ENCODE peak calls at places on chromosomes 7 and 10, in five cellular contexts. T is tibial nerve, A is endodermal cell, G is PC-3, M is neural progenitor cell. Y is an unnamed sample.
A peak's percentile ranks its signal among the peaks of the same experiment; 100 is the strongest.

GRCh38 chr10:98255146-98255877 is 12.7 kb downstream of the LOXL4 start:
- DNase-seq in A (peak; percentile 43), T (no peak), M (no peak), G (no peak), Y (no peak)

GRCh38 chr7:48708635-48709034 is 215.7 kb upstream of the CDC14C start:
- DNase-seq in T (no peak), A (peak; percentile 70), M (peak; percentile 68), G (no peak), Y (no peak)

GRCh38 chr7:12257582-12257981 is 46.5 kb downstream of the TMEM106B start:
- DNase-seq in G (peak; percentile 15), T (no peak), M (no peak), A (no peak), Y (peak; percentile 36)

GRCh38 chr10:88555190-88555894 is 27.8 kb downstream of the RNLS start:
- DNase-seq in T (no peak), A (peak; percentile 51), G (no peak), M (no peak), Y (no peak)

GRCh38 chr10:35640474-35640873 is 1.6 kb downstream of the FZD8 start:
- DNase-seq in T (peak; percentile 57), G (peak; percentile 94), M (peak; percentile 92), A (peak; percentile 87), Y (peak; percentile 43)

GRCh38 chr10:4654496-4654895 is 171.5 kb upstream of the AKR1E2 start:
- DNase-seq in T (no peak), G (no peak), A (no peak), M (no peak), Y (no peak)

GRCh38 chr10:72272689-72273409 is 875 bp upstream of the DDIT4 start:
- DNase-seq in G (peak; percentile 59), A (peak; percentile 96), M (peak; percentile 91), T (peak; percentile 84), Y (peak; percentile 94)

GRCh38 chr10:51743146-51743545 is 43.8 kb upstream of the CSTF2T start:
- DNase-seq in G (no peak), M (peak; percentile 49), A (no peak), T (no peak), Y (no peak)

GRCh38 chr10:32890444-32890843 is 67.6 kb downstream of the ITGB1 start:
- DNase-seq in M (no peak), G (no peak), A (peak; percentile 38), T (no peak), Y (no peak)

GRCh38 chr7:158016171-158017087 is 571.2 kb downstream of the PTPRN2 start:
- DNase-seq in M (peak; percentile 77), A (peak; percentile 47), T (no peak), G (no peak), Y (no peak)

GRCh38 chr7:2637505-2638223 is 5.9 kb downstream of the TTYH3 start:
- DNase-seq in G (no peak), T (peak; percentile 38), A (no peak), M (no peak), Y (no peak)

GRCh38 chr7:55174456-55174855 is 155.6 kb downstream of the EGFR start:
- DNase-seq in G (no peak), T (no peak), M (no peak), A (no peak), Y (no peak)

GRCh38 chr10:62650411-62650810 is 154.1 kb upstream of the ADO start:
- DNase-seq in G (no peak), M (no peak), T (no peak), A (no peak), Y (no peak)

GRCh38 chr10:9603972-9604371 is 1413.7 kb upstream of the CELF2 start:
- DNase-seq in M (no peak), G (no peak), T (no peak), A (no peak), Y (no peak)

GRCh38 chr10:70758757-70759514 is 26.2 kb downstream of the TBATA start:
- DNase-seq in T (peak; percentile 64), M (peak; percentile 84), A (peak; percentile 93), G (peak; percentile 97), Y (peak; percentile 69)

GRCh38 chr7:24889611-24890010 is 90.4 kb downstream of the OSBPL3 start:
- DNase-seq in A (no peak), M (no peak), T (no peak), G (no peak), Y (no peak)

GRCh38 chr10:9003122-9003521 is 948.6 kb downstream of the GATA3 start:
- DNase-seq in M (no peak), T (no peak), A (no peak), G (no peak), Y (no peak)

GRCh38 chr10:72108811-72109618 is 20.7 kb upstream of the SPOCK2 start:
- DNase-seq in A (no peak), G (peak; percentile 81), M (peak; percentile 14), T (no peak), Y (no peak)

GRCh38 chr7:129532375-129532774 is 30.0 kb downstream of the SMKR1 start:
- DNase-seq in G (no peak), T (no peak), M (no peak), A (no peak), Y (no peak)

GRCh38 chr7:20794676-20795075 is 8.0 kb upstream of the SP8 start:
- DNase-seq in M (peak; percentile 28), A (peak; percentile 66), G (no peak), T (no peak), Y (no peak)

GRCh38 chr7:36607206-36607515 is 117.1 kb downstream of the AOAH start:
- DNase-seq in T (no peak), G (no peak), A (no peak), M (no peak), Y (no peak)

GRCh38 chr7:98755138-98755898 is 114.5 kb downstream of the TMEM130 start:
- DNase-seq in A (peak; percentile 77), T (no peak), G (no peak), M (peak; percentile 49), Y (no peak)

GRCh38 chr7:106841896-106842390 is 23.1 kb upstream of the PIK3CG start:
- DNase-seq in A (peak; percentile 69), T (no peak), G (no peak), M (peak; percentile 33), Y (no peak)

GRCh38 chr7:157347217-157347904 is 10.6 kb downstream of the DNAJB6 start:
- DNase-seq in M (no peak), A (no peak), T (peak; percentile 18), G (peak; percentile 74), Y (peak; percentile 80)

GRCh38 chr10:69845574-69846251 is 44.0 kb downstream of the COL13A1 start:
- DNase-seq in G (peak; percentile 93), T (no peak), A (no peak), M (no peak), Y (no peak)

GRCh38 chr7:71626206-71626605 is 494.3 kb downstream of the GALNT17 start:
- DNase-seq in M (peak; percentile 45), A (no peak), T (no peak), G (no peak), Y (peak; percentile 76)

GRCh38 chr7:45885264-45885882 is 2.9 kb upstream of the IGFBP1 start:
- DNase-seq in T (no peak), M (no peak), A (no peak), G (peak; percentile 84), Y (no peak)

GRCh38 chr10:56622335-56622973 is 261.4 kb upstream of the ZWINT start:
- DNase-seq in G (no peak), A (no peak), T (no peak), M (no peak), Y (no peak)

GRCh38 chr7:77354484-77354883 is 61.7 kb downstream of the GSAP start:
- DNase-seq in M (no peak), T (no peak), A (no peak), G (no peak), Y (no peak)

GRCh38 chr10:114779803-114780609 is 41.6 kb upstream of the FHIP2A start:
- DNase-seq in G (peak; percentile 91), A (no peak), T (no peak), M (peak; percentile 36), Y (peak; percentile 72)

GRCh38 chr7:66583696-66584095 is 45.0 kb upstream of the KCTD7 start:
- DNase-seq in T (no peak), M (no peak), G (no peak), A (no peak), Y (no peak)

GRCh38 chr7:100682228-100682741 is 8.7 kb downstream of the GNB2 start:
- DNase-seq in G (peak; percentile 43), M (no peak), A (peak; percentile 56), T (no peak), Y (no peak)

GRCh38 chr10:13224210-13224995 is 9.8 kb downstream of the UCMA start:
- DNase-seq in G (no peak), M (peak; percentile 27), T (no peak), A (no peak), Y (no peak)

GRCh38 chr7:131342864-131343263 is 15.2 kb downstream of the MKLN1 start:
- DNase-seq in M (no peak), G (no peak), A (no peak), T (no peak), Y (no peak)

GRCh38 chr10:72385724-72386123 is 31.0 kb upstream of the DNAJB12 start:
- DNase-seq in G (no peak), A (peak; percentile 58), T (no peak), M (no peak), Y (no peak)

GRCh38 chr7:47290466-47290865 is 291.4 kb downstream of the TNS3 start:
- DNase-seq in G (peak; percentile 5), M (no peak), A (no peak), T (no peak), Y (no peak)

GRCh38 chr7:47290867-47291266 is 291.0 kb downstream of the TNS3 start:
- DNase-seq in A (no peak), G (peak; percentile 18), T (no peak), M (no peak), Y (no peak)

GRCh38 chr7:47284691-47285246 is 297.1 kb downstream of the TNS3 start:
- DNase-seq in T (no peak), G (no peak), A (no peak), M (no peak), Y (no peak)

GRCh38 chr7:47285860-47286491 is 295.9 kb downstream of the TNS3 start:
- DNase-seq in A (no peak), T (no peak), M (no peak), G (no peak), Y (peak; percentile 63)

DNA sequence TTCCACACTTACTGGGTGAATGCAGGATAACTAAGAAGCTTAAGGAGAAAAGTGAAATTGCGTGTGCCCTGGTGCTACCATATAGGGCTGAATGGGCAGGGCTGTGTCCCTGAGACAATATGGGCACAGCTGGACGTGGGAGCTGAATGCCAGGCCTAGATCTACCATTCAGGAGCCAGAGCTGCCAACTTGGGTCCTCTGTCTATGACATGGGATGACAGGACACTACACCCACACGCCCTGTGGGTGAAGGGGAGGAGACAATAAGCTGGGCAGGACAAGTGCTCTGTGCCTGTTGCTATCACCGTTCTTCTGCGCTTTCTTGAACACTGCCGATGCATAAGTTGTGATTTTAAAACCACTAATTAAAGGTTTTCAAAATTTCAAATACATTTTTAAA is 293.9 kb downstream of the TNS3 start:
- DNase-seq in A (no peak), M (no peak), G (no peak), T (no peak), Y (no peak)
- H3K36me3 ChIP-seq in A (peaks cover 76% of the 10 kb centered on the region), M (no peaks in the 10 kb centered on the region), G (peaks cover 83% of the 10 kb centered on the region), T (peaks cover 73% of the 10 kb centered on the region), Y (peaks cover 49% of the 10 kb centered on the region)

GRCh38 chr7:114088541-114088940 is 169.7 kb upstream of the PPP1R3A start:
- DNase-seq in T (no peak), G (no peak), A (no peak), M (no peak), Y (no peak)
- H3K4me3 ChIP-seq in T (no peak overlapping the region), G (no peak overlapping the region), A (peak overlapping the region; percentile 93), M (no peak overlapping the region), Y (no peak overlapping the region)

GRCh38 chr7:1558181-1558811 is 2.3 kb upstream of the TMEM184A start:
- DNase-seq in M (no peak), G (no peak), T (no peak), A (peak; percentile 82), Y (no peak)
- H3K27ac ChIP-seq in M (no peak overlapping the region), G (peak overlapping the region; percentile 77), T (no peak overlapping the region), A (no peak overlapping the region), Y (no peak overlapping the region)

GRCh38 chr10:285216-285967 is 150.1 kb downstream of the ZMYND11 start:
- DNase-seq in A (no peak), M (no peak), G (no peak), T (no peak), Y (no peak)
- H3K36me3 ChIP-seq in A (peaks cover 51% of the 10 kb centered on the region), M (no peaks in the 10 kb centered on the region), G (no peaks in the 10 kb centered on the region), T (peaks cover 98% of the 10 kb centered on the region), Y (no peaks in the 10 kb centered on the region)

Y was measured in brain microvascular endothelial cell.